ENCODE peak calls at places on chromosomes 13 and 19, in seven cellular contexts. Y is brain microvascular endothelial cell, E is stomach, Q is spleen, I is heart left ventricle, V is tibial artery, R is endodermal cell. S is an unnamed sample.
A peak's percentile ranks its signal among the peaks of the same experiment; 100 is the strongest.

GRCh38 chr13:21434588-21434987 is 24.5 kb downstream of the ZDHHC20 start:
- DNase-seq in E (no peak), R (no peak), Y (no peak), Q (no peak), I (no peak), V (no peak), S (no peak)

GRCh38 chr13:35766663-35767062 is 290.2 kb upstream of the MAB21L1 start:
- DNase-seq in E (no peak), Y (no peak), R (no peak), Q (no peak), I (no peak), V (no peak), S (no peak)

GRCh38 chr13:33676700-33677048 is 141.3 kb upstream of the RFC3 start:
- DNase-seq in E (peak; percentile 64), R (no peak), Y (peak; percentile 36), V (no peak), I (peak; percentile 60), Q (no peak), S (no peak)

GRCh38 chr13:112774829-112775565 is 85.2 kb downstream of the ATP11A start:
- DNase-seq in R (no peak), I (no peak), E (no peak), V (no peak), Q (no peak), Y (no peak), S (no peak)

GRCh38 chr19:31261019-31261595 is 88.1 kb downstream of the TSHZ3 start:
- DNase-seq in I (no peak), Y (no peak), Q (no peak), V (peak; percentile 51), R (peak; percentile 16), E (peak; percentile 2), S (no peak)

GRCh38 chr13:34414616-34415015 is 527.5 kb upstream of the NBEA start:
- DNase-seq in V (no peak), Y (no peak), E (no peak), I (no peak), Q (no peak), R (no peak), S (no peak)

GRCh38 chr19:55460670-55461258 is 678 bp downstream of the ISOC2 start:
- DNase-seq in Y (peak; percentile 52), Q (peak; percentile 88), I (peak; percentile 90), R (peak; percentile 96), V (peak; percentile 90), E (peak; percentile 78), S (peak; percentile 88)

GRCh38 chr13:82096256-82096655 is 1755.3 kb upstream of the SPRY2 start:
- DNase-seq in E (no peak), I (no peak), R (no peak), V (no peak), Y (no peak), Q (no peak), S (no peak)

GRCh38 chr19:33440682-33441081 is 67.2 kb downstream of the CEBPG start:
- DNase-seq in E (no peak), V (no peak), R (no peak), I (no peak), Q (peak; percentile 45), Y (no peak), S (no peak)

GRCh38 chr13:88051746-88052482 is 380.7 kb downstream of the SLITRK5 start:
- DNase-seq in I (no peak), Y (no peak), E (no peak), V (no peak), Q (peak; percentile 51), R (peak; percentile 45), S (no peak)

GRCh38 chr13:79867248-79867647 is 386.3 kb downstream of the NDFIP2 start:
- DNase-seq in Q (no peak), Y (peak; percentile 7), I (no peak), R (no peak), V (no peak), E (no peak), S (no peak)

GRCh38 chr19:41311072-41311471 is 1.1 kb downstream of the CCDC97 start:
- DNase-seq in V (no peak), I (no peak), Y (no peak), Q (no peak), E (no peak), R (no peak), S (no peak)

GRCh38 chr19:18293642-18294466 is 12.4 kb upstream of the JUND start:
- DNase-seq in Q (no peak), Y (no peak), R (peak; percentile 75), V (no peak), I (no peak), E (no peak), S (no peak)

GRCh38 chr19:37079238-37079637 is 1.0 kb downstream of the ZNF420 start:
- DNase-seq in V (no peak), R (no peak), I (no peak), Y (no peak), E (no peak), Q (no peak), S (no peak)

GRCh38 chr13:112803422-112803821 is 113.6 kb downstream of the ATP11A start:
- DNase-seq in I (no peak), Q (no peak), R (no peak), E (no peak), V (no peak), Y (no peak), S (no peak)

GRCh38 chr19:49403404-49404187 is 15.5 kb downstream of the KASH5 start:
- DNase-seq in I (no peak), Y (peak; percentile 22), V (no peak), E (no peak), Q (no peak), R (peak; percentile 94), S (no peak)

GRCh38 chr19:16026131-16026530 is 50.2 kb upstream of the TPM4 start:
- DNase-seq in Y (no peak), I (no peak), R (no peak), V (no peak), E (no peak), Q (peak; percentile 25), S (no peak)

GRCh38 chr19:18634612-18635290 is 2.1 kb upstream of the KLHL26 start:
- DNase-seq in V (no peak), I (no peak), Q (no peak), R (no peak), E (no peak), Y (no peak), S (peak; percentile 72)

GRCh38 chr19:15829786-15830185 is 14.3 kb upstream of the OR10H1 start:
- DNase-seq in V (no peak), E (no peak), Y (no peak), Q (no peak), R (no peak), I (no peak), S (no peak)

GRCh38 chr13:111232191-111232590 is 88.3 kb upstream of the TEX29 start:
- DNase-seq in I (no peak), Y (no peak), E (no peak), R (no peak), Q (no peak), V (no peak), S (no peak)

DNA sequence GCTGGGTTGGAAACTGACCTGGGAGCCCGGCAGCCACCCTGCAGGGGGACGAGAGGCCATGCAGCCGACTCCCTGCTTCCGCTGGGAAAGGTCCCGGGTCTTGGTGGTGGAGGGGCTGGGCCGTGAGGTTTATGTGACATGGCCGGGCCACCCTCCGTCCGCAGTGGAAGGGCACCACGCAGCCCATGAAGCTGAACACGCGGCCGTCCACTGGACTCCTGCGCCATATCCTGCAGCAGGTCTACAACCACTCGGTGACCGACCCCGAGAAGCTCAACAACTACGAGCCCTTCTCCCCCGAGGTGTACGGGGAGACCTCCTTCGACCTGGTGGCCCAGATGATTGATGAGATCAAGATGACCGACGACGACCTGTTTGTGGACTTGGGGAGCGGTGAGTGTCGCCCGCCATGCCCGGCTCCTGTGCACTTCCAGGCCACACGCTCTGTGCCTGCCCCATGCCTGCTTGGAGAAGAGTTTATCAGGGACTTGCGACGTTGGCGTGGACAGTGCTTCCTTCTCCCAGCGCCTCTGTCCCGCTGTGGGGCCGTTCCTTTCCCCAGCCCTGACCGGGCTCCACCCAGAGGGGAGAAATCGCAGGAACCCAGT is 27.2 kb downstream of the DOT1L start:
- DNase-seq in R (no peak), Y (no peak), Q (no peak), V (no peak), I (no peak), E (no peak), S (no peak)
- TF ChIP-seq CTCF in R (no peak), Y (no peak), Q (no peak), V (no peak), I (no peak), E (no peak), S (no peak)

GRCh38 chr19:1942934-1943555 is 2.1 kb downstream of the CSNK1G2 start:
- DNase-seq in V (no peak), Y (no peak), R (no peak), I (no peak), Q (no peak), E (no peak), S (no peak)

GRCh38 chr19:1942078-1942933 is 1.3 kb downstream of the CSNK1G2 start:
- DNase-seq in V (peak; percentile 86), Q (peak; percentile 96), I (peak; percentile 82), E (peak; percentile 75), Y (peak; percentile 56), R (peak; percentile 95), S (peak; percentile 90)

GRCh38 chr19:1944916-1945561 is 4.1 kb downstream of the CSNK1G2 start:
- DNase-seq in Y (no peak), R (no peak), E (no peak), V (no peak), I (no peak), Q (no peak), S (no peak)

GRCh38 chr19:1944088-1944915 is 3.3 kb downstream of the CSNK1G2 start:
- DNase-seq in Q (no peak), E (peak; percentile 33), R (no peak), I (no peak), Y (no peak), V (no peak), S (no peak)

GRCh38 chr19:1943661-1944087 is 2.7 kb downstream of the CSNK1G2 start:
- DNase-seq in E (no peak), Y (no peak), I (no peak), Q (no peak), R (no peak), V (no peak), S (no peak)
- H3K4me3 ChIP-seq in E (peak overlapping the region; percentile 83), Y (no peak overlapping the region), I (peak overlapping the region; percentile 93), Q (no peak overlapping the region), R (no peak overlapping the region), V (no peak overlapping the region), S (no peak overlapping the region)

GRCh38 chr13:40494513-40494912 is 171.9 kb downstream of the FOXO1 start:
- DNase-seq in I (no peak), E (no peak), V (no peak), Q (no peak), Y (no peak), R (no peak), S (no peak)
- H3K27ac ChIP-seq in I (no peak overlapping the region), E (no peak overlapping the region), V (no peak overlapping the region), Q (peak overlapping the region; percentile 1), Y (no peak overlapping the region), R (no peak overlapping the region), S (no peak overlapping the region)

DNA sequence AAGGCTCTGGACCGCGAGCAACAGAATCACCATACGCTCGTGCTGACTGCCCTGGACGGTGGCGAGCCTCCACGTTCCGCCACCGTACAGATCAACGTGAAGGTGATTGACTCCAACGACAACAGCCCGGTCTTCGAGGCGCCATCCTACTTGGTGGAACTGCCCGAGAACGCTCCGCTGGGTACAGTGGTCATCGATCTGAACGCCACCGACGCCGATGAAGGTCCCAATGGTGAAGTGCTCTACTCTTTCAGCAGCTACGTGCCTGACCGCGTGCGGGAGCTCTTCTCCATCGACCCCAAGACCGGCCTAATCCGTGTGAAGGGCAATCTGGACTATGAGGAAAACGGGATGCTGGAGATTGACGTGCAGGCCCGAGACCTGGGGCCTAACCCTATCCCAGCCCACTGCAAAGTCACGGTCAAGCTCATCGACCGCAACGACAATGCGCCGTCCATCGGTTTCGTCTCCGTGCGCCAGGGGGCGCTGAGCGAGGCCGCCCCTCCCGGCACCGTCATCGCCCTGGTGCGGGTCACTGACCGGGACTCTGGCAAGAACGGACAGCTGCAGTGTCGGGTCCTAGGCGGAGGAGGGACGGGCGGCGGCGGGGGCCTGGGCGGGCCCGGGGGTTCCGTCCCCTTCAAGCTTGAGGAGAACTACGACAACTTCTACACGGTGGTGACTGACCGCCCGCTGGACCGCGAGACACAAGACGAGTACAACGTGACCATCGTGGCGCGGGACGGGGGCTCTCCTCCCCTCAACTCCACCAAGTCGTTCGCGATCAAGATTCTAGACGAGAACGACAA is 1.8 kb downstream of the PCDH17 start:
- DNase-seq in V (peak; percentile 82), E (peak; percentile 26), Y (no peak), Q (peak; percentile 79), I (peak; percentile 76), R (peak; percentile 95), S (peak; percentile 73)
- TF ChIP-seq CTCF in V (peak; percentile 21), E (peak; percentile 44), Y (peak; percentile 68), Q (peak; percentile 49), I (peak; percentile 61), R (peak; percentile 90), S (no peak)

S was measured in coronary artery.